ENCODE peak calls at places on chromosomes 13 and 19, in ten cellular contexts. One of them, this sample, is unnamed.

GRCh38 chr13:112954488-112955270 is 14.3 kb upstream of the MCF2L start:
- DNase-seq in endothelial cell: no peak
- DNase-seq in OCI-LY7: no peak
- DNase-seq in MCF 10A: no peak
- DNase-seq in stimulated activated CD4-positive, alpha-beta T cell treated with anti-CD3 and anti-CD28 coated beads, Interleukin-1b, Interleukin-23, amount 100 ng/mL, for 24 hours: no peak
- DNase-seq in AG10803: no peak
- DNase-seq in hypothalamus: no peak
- DNase-seq in epithelial cell of prostate: no peak
- DNase-seq in activated T-cell treated with anti-CD3 and anti-CD28 coated beads for 24 hours: no peak
- DNase-seq in immature natural killer cell: no peak
- DNase-seq in this sample: no peak

GRCh38 chr13:43127103-43127817 is 103.9 kb downstream of the DNAJC15 start:
- DNase-seq in endothelial cell: no peak
- DNase-seq in OCI-LY7: peak; percentile 1
- DNase-seq in MCF 10A: no peak
- DNase-seq in stimulated activated CD4-positive, alpha-beta T cell treated with anti-CD3 and anti-CD28 coated beads, Interleukin-1b, Interleukin-23, amount 100 ng/mL, for 24 hours: no peak
- DNase-seq in AG10803: no peak
- DNase-seq in hypothalamus: no peak
- DNase-seq in epithelial cell of prostate: no peak
- DNase-seq in activated T-cell treated with anti-CD3 and anti-CD28 coated beads for 24 hours: no peak
- DNase-seq in immature natural killer cell: no peak
- DNase-seq in this sample: no peak

GRCh38 chr13:23623394-23623793 is 53.2 kb downstream of the TNFRSF19 start:
- DNase-seq in endothelial cell: no peak
- DNase-seq in OCI-LY7: no peak
- DNase-seq in MCF 10A: no peak
- DNase-seq in stimulated activated CD4-positive, alpha-beta T cell treated with anti-CD3 and anti-CD28 coated beads, Interleukin-1b, Interleukin-23, amount 100 ng/mL, for 24 hours: no peak
- DNase-seq in AG10803: no peak
- DNase-seq in hypothalamus: no peak
- DNase-seq in epithelial cell of prostate: no peak
- DNase-seq in activated T-cell treated with anti-CD3 and anti-CD28 coated beads for 24 hours: no peak
- DNase-seq in immature natural killer cell: no peak
- DNase-seq in this sample: no peak

GRCh38 chr19:35959040-35959967 is 23.1 kb downstream of the LRFN3 start:
- DNase-seq in endothelial cell: peak; percentile 35
- DNase-seq in OCI-LY7: no peak
- DNase-seq in MCF 10A: no peak
- DNase-seq in stimulated activated CD4-positive, alpha-beta T cell treated with anti-CD3 and anti-CD28 coated beads, Interleukin-1b, Interleukin-23, amount 100 ng/mL, for 24 hours: peak; percentile 65
- DNase-seq in AG10803: no peak
- DNase-seq in hypothalamus: no peak
- DNase-seq in epithelial cell of prostate: no peak
- DNase-seq in activated T-cell treated with anti-CD3 and anti-CD28 coated beads for 24 hours: peak; percentile 52
- DNase-seq in immature natural killer cell: peak; percentile 61
- DNase-seq in this sample: no peak

GRCh38 chr19:9130965-9131364 is 4.2 kb upstream of the OR7G3 start:
- DNase-seq in endothelial cell: no peak
- DNase-seq in OCI-LY7: peak; percentile 26
- DNase-seq in MCF 10A: no peak
- DNase-seq in stimulated activated CD4-positive, alpha-beta T cell treated with anti-CD3 and anti-CD28 coated beads, Interleukin-1b, Interleukin-23, amount 100 ng/mL, for 24 hours: no peak
- DNase-seq in AG10803: no peak
- DNase-seq in hypothalamus: no peak
- DNase-seq in epithelial cell of prostate: no peak
- DNase-seq in activated T-cell treated with anti-CD3 and anti-CD28 coated beads for 24 hours: no peak
- DNase-seq in immature natural killer cell: no peak
- DNase-seq in this sample: no peak

GRCh38 chr19:48497728-48498575 is 13.7 kb downstream of the LMTK3 start:
- DNase-seq in endothelial cell: no peak
- DNase-seq in OCI-LY7: no peak
- DNase-seq in MCF 10A: no peak
- DNase-seq in stimulated activated CD4-positive, alpha-beta T cell treated with anti-CD3 and anti-CD28 coated beads, Interleukin-1b, Interleukin-23, amount 100 ng/mL, for 24 hours: no peak
- DNase-seq in AG10803: no peak
- DNase-seq in hypothalamus: no peak
- DNase-seq in epithelial cell of prostate: no peak
- DNase-seq in activated T-cell treated with anti-CD3 and anti-CD28 coated beads for 24 hours: no peak
- DNase-seq in immature natural killer cell: no peak
- DNase-seq in this sample: no peak

GRCh38 chr13:100022798-100023197 is 41.2 kb downstream of the ZIC2 start:
- DNase-seq in endothelial cell: no peak
- DNase-seq in OCI-LY7: no peak
- DNase-seq in MCF 10A: peak; percentile 27
- DNase-seq in stimulated activated CD4-positive, alpha-beta T cell treated with anti-CD3 and anti-CD28 coated beads, Interleukin-1b, Interleukin-23, amount 100 ng/mL, for 24 hours: no peak
- DNase-seq in AG10803: no peak
- DNase-seq in hypothalamus: no peak
- DNase-seq in epithelial cell of prostate: peak; percentile 46
- DNase-seq in activated T-cell treated with anti-CD3 and anti-CD28 coated beads for 24 hours: no peak
- DNase-seq in immature natural killer cell: no peak
- DNase-seq in this sample: no peak

GRCh38 chr13:95140502-95140901 is 160.7 kb downstream of the ABCC4 start:
- DNase-seq in endothelial cell: no peak
- DNase-seq in OCI-LY7: no peak
- DNase-seq in MCF 10A: no peak
- DNase-seq in stimulated activated CD4-positive, alpha-beta T cell treated with anti-CD3 and anti-CD28 coated beads, Interleukin-1b, Interleukin-23, amount 100 ng/mL, for 24 hours: no peak
- DNase-seq in AG10803: no peak
- DNase-seq in hypothalamus: no peak
- DNase-seq in epithelial cell of prostate: no peak
- DNase-seq in activated T-cell treated with anti-CD3 and anti-CD28 coated beads for 24 hours: no peak
- DNase-seq in immature natural killer cell: no peak
- DNase-seq in this sample: no peak

GRCh38 chr19:18469245-18470107 is 31.5 kb upstream of the ISYNA1 start:
- DNase-seq in endothelial cell: peak; percentile 81
- DNase-seq in OCI-LY7: peak; percentile 45
- DNase-seq in MCF 10A: peak; percentile 57
- DNase-seq in stimulated activated CD4-positive, alpha-beta T cell treated with anti-CD3 and anti-CD28 coated beads, Interleukin-1b, Interleukin-23, amount 100 ng/mL, for 24 hours: peak; percentile 48
- DNase-seq in AG10803: peak; percentile 71
- DNase-seq in hypothalamus: peak; percentile 21
- DNase-seq in epithelial cell of prostate: no peak
- DNase-seq in activated T-cell treated with anti-CD3 and anti-CD28 coated beads for 24 hours: peak; percentile 38
- DNase-seq in immature natural killer cell: peak; percentile 53
- DNase-seq in this sample: no peak

GRCh38 chr13:59038824-59039223 is 1124.9 kb downstream of the DIAPH3 start:
- DNase-seq in endothelial cell: no peak
- DNase-seq in OCI-LY7: no peak
- DNase-seq in MCF 10A: peak; percentile 34
- DNase-seq in stimulated activated CD4-positive, alpha-beta T cell treated with anti-CD3 and anti-CD28 coated beads, Interleukin-1b, Interleukin-23, amount 100 ng/mL, for 24 hours: no peak
- DNase-seq in AG10803: no peak
- DNase-seq in hypothalamus: no peak
- DNase-seq in epithelial cell of prostate: no peak
- DNase-seq in activated T-cell treated with anti-CD3 and anti-CD28 coated beads for 24 hours: no peak
- DNase-seq in immature natural killer cell: no peak
- DNase-seq in this sample: no peak

This sample was measured in cortex of kidney.